ENCODE peak calls at places on chromosomes 6 and 20, in eight cellular contexts. One of them, this sample, is unnamed.
A peak's percentile ranks its signal among the peaks of the same experiment; 100 is the strongest.

GRCh38 chr20:38673731-38674177 is 50.5 kb upstream of the SLC32A1 start:
- DNase-seq in SK-N-SH: peak; percentile 61
- DNase-seq in Caco-2: no peak
- DNase-seq in body of pancreas: no peak
- DNase-seq in tibial artery: no peak
- DNase-seq in ovary: no peak
- DNase-seq in SJSA1: no peak
- DNase-seq in K562: peak; percentile 49
- DNase-seq in this sample: peak; percentile 64

GRCh38 chr20:59258103-59258705 is 42.2 kb upstream of the EDN3 start:
- DNase-seq in SK-N-SH: no peak
- DNase-seq in Caco-2: no peak
- DNase-seq in body of pancreas: no peak
- DNase-seq in tibial artery: no peak
- DNase-seq in ovary: no peak
- DNase-seq in SJSA1: no peak
- DNase-seq in K562: no peak
- DNase-seq in this sample: no peak

GRCh38 chr20:57786304-57786942 is 76.6 kb upstream of the PMEPA1 start:
- DNase-seq in SK-N-SH: no peak
- DNase-seq in Caco-2: peak; percentile 39
- DNase-seq in body of pancreas: no peak
- DNase-seq in tibial artery: no peak
- DNase-seq in ovary: no peak
- DNase-seq in SJSA1: no peak
- DNase-seq in K562: no peak
- DNase-seq in this sample: no peak

GRCh38 chr6:131387706-131388455 is 185.1 kb upstream of the ARG1 start:
- DNase-seq in SK-N-SH: no peak
- DNase-seq in Caco-2: no peak
- DNase-seq in body of pancreas: no peak
- DNase-seq in tibial artery: no peak
- DNase-seq in ovary: no peak
- DNase-seq in SJSA1: no peak
- DNase-seq in K562: no peak
- DNase-seq in this sample: no peak

GRCh38 chr20:9068232-9068781 is 580 bp upstream of the PLCB4 start:
- DNase-seq in SK-N-SH: peak; percentile 92
- DNase-seq in Caco-2: peak; percentile 65
- DNase-seq in body of pancreas: peak; percentile 44
- DNase-seq in tibial artery: peak; percentile 78
- DNase-seq in ovary: no peak
- DNase-seq in SJSA1: no peak
- DNase-seq in K562: peak; percentile 11
- DNase-seq in this sample: peak; percentile 80

GRCh38 chr20:50737352-50737751 is 6.0 kb downstream of the PARD6B start:
- DNase-seq in SK-N-SH: no peak
- DNase-seq in Caco-2: peak; percentile 73
- DNase-seq in body of pancreas: no peak
- DNase-seq in tibial artery: no peak
- DNase-seq in ovary: no peak
- DNase-seq in SJSA1: no peak
- DNase-seq in K562: peak; percentile 55
- DNase-seq in this sample: peak; percentile 95

GRCh38 chr6:108105584-108105983 is 31.0 kb upstream of the OSTM1 start:
- DNase-seq in SK-N-SH: no peak
- DNase-seq in Caco-2: no peak
- DNase-seq in body of pancreas: no peak
- DNase-seq in tibial artery: no peak
- DNase-seq in ovary: no peak
- DNase-seq in SJSA1: peak; percentile 51
- DNase-seq in K562: no peak
- DNase-seq in this sample: no peak

GRCh38 chr20:24018796-24019195 is 30.2 kb upstream of the GGTLC1 start:
- DNase-seq in SK-N-SH: no peak
- DNase-seq in Caco-2: no peak
- DNase-seq in body of pancreas: no peak
- DNase-seq in tibial artery: no peak
- DNase-seq in ovary: no peak
- DNase-seq in SJSA1: peak; percentile 4
- DNase-seq in K562: no peak
- DNase-seq in this sample: peak; percentile 22

GRCh38 chr6:2855061-2855519 is 13.4 kb upstream of the SERPINB1 start:
- DNase-seq in SK-N-SH: no peak
- DNase-seq in Caco-2: no peak
- DNase-seq in body of pancreas: no peak
- DNase-seq in tibial artery: no peak
- DNase-seq in ovary: no peak
- DNase-seq in SJSA1: peak; percentile 76
- DNase-seq in K562: no peak
- DNase-seq in this sample: peak; percentile 59

GRCh38 chr6:121748376-121748775 is 312.9 kb downstream of the GJA1 start:
- DNase-seq in SK-N-SH: no peak
- DNase-seq in Caco-2: no peak
- DNase-seq in body of pancreas: no peak
- DNase-seq in tibial artery: no peak
- DNase-seq in ovary: no peak
- DNase-seq in SJSA1: no peak
- DNase-seq in K562: no peak
- DNase-seq in this sample: peak; percentile 16

GRCh38 chr6:50843842-50844241 is 25.2 kb downstream of the TFAP2B start:
- DNase-seq in SK-N-SH: no peak
- DNase-seq in Caco-2: no peak
- DNase-seq in body of pancreas: no peak
- DNase-seq in tibial artery: no peak
- DNase-seq in ovary: no peak
- DNase-seq in SJSA1: no peak
- DNase-seq in K562: peak; percentile 86
- DNase-seq in this sample: peak; percentile 89

GRCh38 chr20:11585752-11586352 is 331.8 kb upstream of the BTBD3 start:
- DNase-seq in SK-N-SH: no peak
- DNase-seq in Caco-2: no peak
- DNase-seq in body of pancreas: no peak
- DNase-seq in tibial artery: no peak
- DNase-seq in ovary: no peak
- DNase-seq in SJSA1: no peak
- DNase-seq in K562: no peak
- DNase-seq in this sample: peak; percentile 31

GRCh38 chr6:118509009-118509617 is 39.0 kb upstream of the PLN start:
- DNase-seq in SK-N-SH: peak; percentile 22
- DNase-seq in Caco-2: no peak
- DNase-seq in body of pancreas: peak; percentile 23
- DNase-seq in tibial artery: no peak
- DNase-seq in ovary: no peak
- DNase-seq in SJSA1: no peak
- DNase-seq in K562: no peak
- DNase-seq in this sample: peak; percentile 19

GRCh38 chr6:90003941-90004340 is 109.7 kb downstream of the GJA10 start:
- DNase-seq in SK-N-SH: no peak
- DNase-seq in Caco-2: no peak
- DNase-seq in body of pancreas: no peak
- DNase-seq in tibial artery: no peak
- DNase-seq in ovary: no peak
- DNase-seq in SJSA1: peak; percentile 72
- DNase-seq in K562: no peak
- DNase-seq in this sample: no peak

GRCh38 chr6:150491131-150491795 is 108.4 kb upstream of the PLEKHG1 start:
- DNase-seq in SK-N-SH: no peak
- DNase-seq in Caco-2: no peak
- DNase-seq in body of pancreas: no peak
- DNase-seq in tibial artery: no peak
- DNase-seq in ovary: no peak
- DNase-seq in SJSA1: no peak
- DNase-seq in K562: no peak
- DNase-seq in this sample: no peak

GRCh38 chr20:45415822-45416637 is at the start of gene PIGT:
- DNase-seq in SK-N-SH: peak; percentile 91
- DNase-seq in Caco-2: peak; percentile 95
- DNase-seq in body of pancreas: peak; percentile 88
- DNase-seq in tibial artery: peak; percentile 92
- DNase-seq in ovary: peak; percentile 75
- DNase-seq in SJSA1: peak; percentile 75
- DNase-seq in K562: peak; percentile 90
- DNase-seq in this sample: peak; percentile 92
- H3K4me1 ChIP-seq in SK-N-SH: peaks cover 6% of the 10 kb centered on the region
- H3K4me1 ChIP-seq in Caco-2: peaks cover 13% of the 10 kb centered on the region
- H3K4me1 ChIP-seq in body of pancreas: peaks cover 37% of the 10 kb centered on the region
- H3K4me1 ChIP-seq in tibial artery: peaks cover 35% of the 10 kb centered on the region
- H3K4me1 ChIP-seq in ovary: peaks cover 5% of the 10 kb centered on the region
- H3K4me1 ChIP-seq in SJSA1: peaks cover 34% of the 10 kb centered on the region
- H3K4me1 ChIP-seq in K562: peaks cover 4% of the 10 kb centered on the region
- H3K4me1 ChIP-seq in this sample: peaks cover 3% of the 10 kb centered on the region

DNA sequence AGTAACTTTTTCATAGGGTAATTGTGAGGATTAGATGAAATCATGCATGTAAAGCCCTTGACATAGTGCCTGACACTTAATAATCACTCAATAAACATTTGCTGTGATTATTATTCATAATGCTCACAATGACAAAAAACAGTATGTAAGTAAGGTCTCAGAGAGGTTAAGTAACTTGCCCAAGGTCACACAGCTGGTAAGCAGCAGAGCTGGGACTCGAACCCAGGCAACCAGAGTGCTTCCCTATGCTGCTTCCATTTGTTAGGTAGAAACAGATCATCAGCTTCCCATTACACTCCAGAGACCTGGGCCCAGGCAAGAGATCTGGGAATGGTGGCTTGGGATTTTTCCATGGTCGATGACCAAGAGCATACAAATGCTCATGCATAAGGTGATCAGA is 86.7 kb upstream of the MAFB start:
- DNase-seq in SK-N-SH: no peak
- DNase-seq in Caco-2: no peak
- DNase-seq in body of pancreas: no peak
- DNase-seq in tibial artery: no peak
- DNase-seq in ovary: no peak
- DNase-seq in SJSA1: no peak
- DNase-seq in K562: no peak
- DNase-seq in this sample: no peak
- H3K4me1 ChIP-seq in SK-N-SH: no peaks in the 10 kb centered on the region
- H3K4me1 ChIP-seq in Caco-2: no peaks in the 10 kb centered on the region
- H3K4me1 ChIP-seq in body of pancreas: no peaks in the 10 kb centered on the region
- H3K4me1 ChIP-seq in tibial artery: peaks cover 6% of the 10 kb centered on the region
- H3K4me1 ChIP-seq in ovary: no peaks in the 10 kb centered on the region
- H3K4me1 ChIP-seq in SJSA1: no peaks in the 10 kb centered on the region
- H3K4me1 ChIP-seq in K562: no peaks in the 10 kb centered on the region
- H3K4me1 ChIP-seq in this sample: peaks cover 3% of the 10 kb centered on the region

GRCh38 chr20:62598761-62599194 is 43.5 kb upstream of the SLCO4A1 start:
- DNase-seq in SK-N-SH: no peak
- DNase-seq in Caco-2: peak; percentile 83
- DNase-seq in body of pancreas: no peak
- DNase-seq in tibial artery: no peak
- DNase-seq in ovary: no peak
- DNase-seq in SJSA1: no peak
- DNase-seq in K562: peak; percentile 96
- DNase-seq in this sample: no peak

GRCh38 chr20:62597416-62598115 is 44.7 kb upstream of the SLCO4A1 start:
- DNase-seq in SK-N-SH: no peak
- DNase-seq in Caco-2: no peak
- DNase-seq in body of pancreas: no peak
- DNase-seq in tibial artery: no peak
- DNase-seq in ovary: no peak
- DNase-seq in SJSA1: no peak
- DNase-seq in K562: no peak
- DNase-seq in this sample: no peak

GRCh38 chr20:62601172-62601571 is 41.1 kb upstream of the SLCO4A1 start:
- DNase-seq in SK-N-SH: no peak
- DNase-seq in Caco-2: no peak
- DNase-seq in body of pancreas: no peak
- DNase-seq in tibial artery: no peak
- DNase-seq in ovary: no peak
- DNase-seq in SJSA1: no peak
- DNase-seq in K562: no peak
- DNase-seq in this sample: no peak

GRCh38 chr20:62596921-62597320 is 45.4 kb upstream of the SLCO4A1 start:
- DNase-seq in SK-N-SH: no peak
- DNase-seq in Caco-2: no peak
- DNase-seq in body of pancreas: no peak
- DNase-seq in tibial artery: no peak
- DNase-seq in ovary: no peak
- DNase-seq in SJSA1: no peak
- DNase-seq in K562: no peak
- DNase-seq in this sample: no peak

DNA sequence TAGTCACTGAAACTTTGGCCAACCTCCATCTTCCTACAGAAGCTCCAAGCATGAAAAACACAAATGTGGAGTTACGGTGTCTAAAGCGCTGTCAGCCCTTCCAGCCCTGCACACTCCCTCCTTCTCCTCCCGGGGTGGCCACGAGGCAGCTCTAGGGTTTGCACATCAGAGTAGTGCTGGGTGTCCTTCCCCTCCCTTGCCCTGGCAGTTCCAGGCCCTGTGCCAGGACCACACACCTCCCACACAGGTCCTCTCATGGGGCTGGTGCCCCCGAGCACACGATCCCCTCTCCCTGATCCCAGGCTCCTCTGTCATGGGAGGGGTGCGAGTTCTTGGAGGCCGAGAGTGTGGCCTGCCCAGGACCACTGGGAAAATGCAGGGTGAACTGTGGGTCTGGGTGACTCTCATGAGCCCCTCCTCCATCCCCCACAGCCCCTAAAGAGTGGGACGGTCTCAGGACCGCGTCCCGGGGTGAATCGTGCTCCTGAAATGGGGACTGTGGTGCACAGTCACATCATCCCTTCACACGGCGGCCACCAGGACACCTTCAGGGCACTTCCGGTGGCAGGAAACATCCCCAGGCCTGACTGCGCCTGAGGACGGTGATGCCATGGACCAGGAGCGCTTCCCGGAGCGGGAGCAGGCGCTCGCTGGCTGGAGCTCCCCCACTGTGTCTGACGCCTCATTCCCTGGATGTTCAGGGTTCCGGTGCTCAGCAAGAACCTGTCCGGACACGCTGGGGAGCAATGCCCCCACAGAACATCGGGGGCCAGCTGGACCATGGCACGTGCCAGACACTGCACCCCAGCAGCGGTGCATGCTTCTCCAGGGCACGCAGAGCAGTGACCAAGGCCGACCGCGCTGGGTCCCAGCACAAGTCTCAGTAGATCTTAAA is 42.8 kb upstream of the SLCO4A1 start:
- DNase-seq in SK-N-SH: no peak
- DNase-seq in Caco-2: no peak
- DNase-seq in body of pancreas: no peak
- DNase-seq in tibial artery: no peak
- DNase-seq in ovary: no peak
- DNase-seq in SJSA1: no peak
- DNase-seq in K562: no peak
- DNase-seq in this sample: no peak
- H3K4me1 ChIP-seq in SK-N-SH: peaks cover 8% of the 10 kb centered on the region
- H3K4me1 ChIP-seq in Caco-2: no peaks in the 10 kb centered on the region
- H3K4me1 ChIP-seq in body of pancreas: peaks cover 28% of the 10 kb centered on the region
- H3K4me1 ChIP-seq in tibial artery: peaks cover 11% of the 10 kb centered on the region
- H3K4me1 ChIP-seq in ovary: peaks cover 3% of the 10 kb centered on the region
- H3K4me1 ChIP-seq in SJSA1: peaks cover 22% of the 10 kb centered on the region
- H3K4me1 ChIP-seq in K562: peaks cover 50% of the 10 kb centered on the region
- H3K4me1 ChIP-seq in this sample: no peaks in the 10 kb centered on the region

DNA sequence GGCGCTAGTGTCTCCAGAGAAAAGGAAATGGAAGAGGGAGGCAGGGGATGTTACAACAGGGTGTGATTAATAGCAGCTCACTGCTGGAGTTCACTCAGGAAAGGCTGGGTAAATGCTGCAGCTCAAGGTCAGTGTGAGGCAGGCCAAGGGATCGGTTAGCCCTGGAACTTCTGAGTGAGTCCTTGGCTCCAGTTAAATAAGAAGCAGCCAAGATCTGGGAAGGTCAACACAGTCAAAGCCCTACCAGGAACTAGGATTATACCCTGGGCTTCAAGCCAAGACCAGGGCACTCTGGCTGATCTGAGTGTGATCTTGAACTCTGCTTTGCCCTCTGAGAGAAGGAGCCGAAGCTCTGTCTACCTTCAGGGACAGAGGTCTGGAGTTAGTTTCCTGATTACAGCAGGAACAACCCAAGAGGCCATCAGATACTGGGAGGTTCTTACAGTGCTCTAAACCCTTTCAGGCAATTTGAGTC is 44.3 kb downstream of the TPD52L1 start:
- DNase-seq in SK-N-SH: no peak
- DNase-seq in Caco-2: no peak
- DNase-seq in body of pancreas: peak; percentile 92
- DNase-seq in tibial artery: peak; percentile 91
- DNase-seq in ovary: peak; percentile 75
- DNase-seq in SJSA1: no peak
- DNase-seq in K562: no peak
- DNase-seq in this sample: peak; percentile 53
- H3K4me1 ChIP-seq in SK-N-SH: peaks cover 22% of the 10 kb centered on the region
- H3K4me1 ChIP-seq in Caco-2: peaks cover 30% of the 10 kb centered on the region
- H3K4me1 ChIP-seq in body of pancreas: peaks cover 78% of the 10 kb centered on the region
- H3K4me1 ChIP-seq in tibial artery: peaks cover 64% of the 10 kb centered on the region
- H3K4me1 ChIP-seq in ovary: peaks cover 17% of the 10 kb centered on the region
- H3K4me1 ChIP-seq in SJSA1: peaks cover 14% of the 10 kb centered on the region
- H3K4me1 ChIP-seq in K562: peaks cover 12% of the 10 kb centered on the region
- H3K4me1 ChIP-seq in this sample: peaks cover 2% of the 10 kb centered on the region

This sample was measured in mesendoderm.